ENCODE peak calls at places on chromosomes 3 and 15, in eight cellular contexts. J is iPS-NIHi11; U is NCI-H1436; P is upper lobe of right lung; K is BE2C; A is GM23338; G is activated CD4-positive, alpha-beta T cell treated with anti-CD3 and anti-CD28 coated beads, Interleukin-2, amount 50 U/mL, for 24 hours; T is A673. B is an unnamed sample.

GRCh38 chr3:187264051-187264450 is 27.5 kb downstream of the MASP1 start:
- DNase-seq in G (no peak), U (no peak), A (no peak), P (no peak), K (no peak), J (no peak), T (no peak), B (no peak)

GRCh38 chr15:33194704-33195261 is at the start of gene FMN1:
- DNase-seq in G (peak), A (peak), U (peak), J (peak), T (peak), P (peak), K (peak), B (peak)

GRCh38 chr15:27017168-27017809 is 46.3 kb downstream of the GABRG3 start:
- DNase-seq in G (no peak), P (no peak), K (peak), J (peak), T (peak), U (peak), A (peak), B (no peak)

GRCh38 chr3:28587723-28588122 is 239.1 kb upstream of the AZI2 start:
- DNase-seq in G (no peak), T (no peak), J (no peak), U (no peak), P (no peak), A (no peak), K (no peak), B (no peak)

GRCh38 chr3:138331143-138331894 is 1.7 kb upstream of the NME9 start:
- DNase-seq in A (peak), J (no peak), T (peak), P (no peak), U (no peak), G (no peak), K (no peak), B (no peak)

GRCh38 chr15:26971303-26972018 is 480 bp downstream of the GABRG3 start:
- DNase-seq in A (peak), K (peak), U (no peak), J (peak), P (no peak), T (no peak), G (no peak), B (no peak)

GRCh38 chr15:50907866-50908208 is 646 bp upstream of the AP4E1 start:
- DNase-seq in P (no peak), G (peak), U (peak), T (peak), K (no peak), A (peak), J (peak), B (peak)

GRCh38 chr3:9569054-9569453 is 15.4 kb upstream of the LHFPL4 start:
- DNase-seq in T (no peak), A (no peak), J (no peak), U (no peak), G (no peak), K (no peak), P (no peak), B (no peak)

GRCh38 chr15:83305696-83306291 is 21.3 kb upstream of the BNC1 start:
- DNase-seq in K (no peak), P (peak), T (no peak), J (peak), A (peak), G (no peak), U (no peak), B (no peak)

GRCh38 chr3:21531909-21532308 is 219.1 kb downstream of the ZNF385D start:
- DNase-seq in K (no peak), T (no peak), J (no peak), U (no peak), G (no peak), P (no peak), A (no peak), B (no peak)

GRCh38 chr3:177804646-177805045 is 607.4 kb upstream of the TBL1XR1 start:
- DNase-seq in T (no peak), K (no peak), U (no peak), A (no peak), P (no peak), J (no peak), G (no peak), B (no peak)

GRCh38 chr3:71753716-71754609 is at the start of gene GPR27:
- DNase-seq in U (no peak), G (no peak), T (peak), K (peak), P (peak), J (peak), A (peak), B (no peak)

GRCh38 chr15:100097342-100097899 is 244.4 kb downstream of the ADAMTS17 start:
- DNase-seq in K (no peak), J (no peak), A (no peak), T (no peak), P (no peak), G (no peak), U (no peak), B (no peak)

GRCh38 chr3:152638707-152639450 is 196.1 kb upstream of the P2RY1 start:
- DNase-seq in J (no peak), P (no peak), G (no peak), A (no peak), U (no peak), K (no peak), T (peak), B (no peak)

GRCh38 chr3:8777978-8778267 is 8.5 kb upstream of the OXTR start:
- DNase-seq in P (no peak), T (no peak), U (no peak), A (no peak), J (no peak), K (no peak), G (no peak), B (no peak)

GRCh38 chr3:47057212-47057671 is 77.8 kb downstream of the NBEAL2 start:
- DNase-seq in K (no peak), U (no peak), A (no peak), P (no peak), T (no peak), J (no peak), G (peak), B (peak)

GRCh38 chr3:150090006-150090405 is 119.3 kb upstream of the PFN2 start:
- DNase-seq in A (no peak), G (no peak), T (no peak), P (no peak), K (no peak), J (no peak), U (no peak), B (no peak)

GRCh38 chr3:42190701-42191442 is 75.1 kb downstream of the CCK start:
- DNase-seq in T (peak), K (peak), P (no peak), J (peak), A (peak), G (peak), U (no peak), B (peak)

GRCh38 chr3:8732413-8732812 is 1.2 kb upstream of the CAV3 start:
- DNase-seq in J (peak), G (no peak), U (no peak), A (peak), T (no peak), K (no peak), P (no peak), B (no peak)

GRCh38 chr3:159236306-159236705 is 434.5 kb downstream of the MFSD1 start:
- DNase-seq in P (no peak), G (no peak), K (no peak), J (no peak), T (peak), U (no peak), A (no peak), B (no peak)

GRCh38 chr3:55270976-55271375 is 216.1 kb downstream of the WNT5A start:
- DNase-seq in T (no peak), J (no peak), A (no peak), P (no peak), G (no peak), U (no peak), K (no peak), B (no peak)

GRCh38 chr15:95601525-95601924 is 729.0 kb upstream of the NR2F2 start:
- DNase-seq in A (no peak), G (no peak), K (no peak), P (no peak), T (no peak), J (no peak), U (no peak), B (no peak)

GRCh38 chr15:95872366-95872771 is 458.1 kb upstream of the NR2F2 start:
- DNase-seq in P (no peak), T (no peak), A (no peak), J (no peak), K (no peak), G (no peak), U (no peak), B (no peak)

GRCh38 chr3:65927576-65927975 is 111.1 kb downstream of the MAGI1 start:
- DNase-seq in G (no peak), P (no peak), J (peak), U (no peak), A (peak), T (no peak), K (no peak), B (no peak)

GRCh38 chr3:11569156-11569741 is 74.5 kb downstream of the VGLL4 start:
- DNase-seq in U (no peak), T (no peak), K (no peak), J (no peak), P (no peak), G (no peak), A (no peak), B (no peak)

GRCh38 chr3:127492426-127492825 is 98.1 kb downstream of the TPRA1 start:
- DNase-seq in J (no peak), P (no peak), T (no peak), G (no peak), A (no peak), K (no peak), U (no peak), B (no peak)

GRCh38 chr3:17589888-17590287 is 152.5 kb downstream of the TBC1D5 start:
- DNase-seq in A (no peak), K (no peak), U (no peak), P (no peak), J (no peak), G (no peak), T (no peak), B (no peak)

GRCh38 chr15:81050806-81051205 is 50.1 kb downstream of the TLNRD1 start:
- DNase-seq in K (no peak), P (no peak), T (no peak), J (no peak), U (no peak), G (no peak), A (no peak), B (no peak)

GRCh38 chr3:151404316-151404715 is 19.8 kb upstream of the P2RY12 start:
- DNase-seq in J (no peak), G (no peak), T (no peak), U (no peak), P (no peak), A (no peak), K (no peak), B (no peak)

GRCh38 chr3:43728947-43729346 is 38.2 kb downstream of the ABHD5 start:
- DNase-seq in P (no peak), A (no peak), G (no peak), K (no peak), T (no peak), U (no peak), J (no peak), B (no peak)

GRCh38 chr15:59741274-59741906 is 52.3 kb upstream of the BNIP2 start:
- DNase-seq in J (peak), T (peak), K (peak), U (peak), G (no peak), P (no peak), A (peak), B (no peak)